ENCODE peak calls at places on chromosomes 13 and 19, in nine cellular contexts. V is T47D, S is mesothelial cell of epicardium, E is T-helper 22 cell, M is COR-L47, R is occipital lobe, B is psoas muscle, O is frontal cortex, Q is OCI-LY7. H is an unnamed sample.

GRCh38 chr19:46902402-46902766 is 41.6 kb downstream of the ARHGAP35 start:
- DNase-seq in V (peak; percentile 92), S (no peak), E (no peak), M (no peak), R (no peak), B (no peak), O (no peak), Q (no peak), H (peak; percentile 40)

GRCh38 chr19:19134687-19135158 is 3.6 kb downstream of the TMEM161A start:
- DNase-seq in V (no peak), S (no peak), E (no peak), M (no peak), R (no peak), B (peak; percentile 95), O (no peak), Q (peak; percentile 52), H (no peak)

GRCh38 chr19:7853760-7854107 is 20.5 kb downstream of the PRR36 start:
- DNase-seq in V (no peak), S (no peak), E (no peak), M (no peak), R (no peak), B (no peak), O (no peak), Q (no peak), H (no peak)

GRCh38 chr19:7658219-7658686 is 10.6 kb upstream of the RETN start:
- DNase-seq in V (no peak), S (no peak), E (no peak), M (no peak), R (peak; percentile 7), B (no peak), O (no peak), Q (peak; percentile 78), H (no peak)

GRCh38 chr13:96806750-96807149 is 187.5 kb downstream of the OXGR1 start:
- DNase-seq in V (no peak), S (no peak), E (no peak), M (no peak), R (no peak), B (no peak), O (no peak), Q (no peak), H (no peak)

GRCh38 chr13:24631922-24632321 is 48.3 kb upstream of the ATP12A start:
- DNase-seq in V (no peak), S (no peak), E (no peak), M (no peak), R (no peak), B (no peak), O (no peak), Q (no peak), H (peak; percentile 16)

GRCh38 chr13:24459234-24459633 is 53.3 kb downstream of the PARP4 start:
- DNase-seq in V (peak; percentile 0), S (no peak), E (no peak), M (no peak), R (no peak), B (no peak), O (no peak), Q (no peak), H (no peak)

GRCh38 chr13:52797176-52797575 is 51.3 kb downstream of the PCDH8 start:
- DNase-seq in V (no peak), S (no peak), E (no peak), M (peak; percentile 81), R (no peak), B (no peak), O (no peak), Q (no peak), H (no peak)

GRCh38 chr19:38616265-38616664 is 1.5 kb downstream of the MAP4K1 start:
- DNase-seq in V (no peak), S (no peak), E (no peak), M (no peak), R (no peak), B (no peak), O (no peak), Q (peak; percentile 17), H (no peak)

GRCh38 chr13:112325941-112326645 is 50.1 kb upstream of the SPACA7 start:
- DNase-seq in V (no peak), S (no peak), E (no peak), M (no peak), R (no peak), B (no peak), O (peak; percentile 52), Q (no peak), H (no peak)

GRCh38 chr13:20127563-20128458 is 33.0 kb downstream of the GJA3 start:
- DNase-seq in V (peak; percentile 60), S (no peak), E (no peak), M (no peak), R (peak; percentile 19), B (peak; percentile 83), O (peak; percentile 62), Q (no peak), H (peak; percentile 73)

GRCh38 chr13:79581870-79582315 is 100.9 kb downstream of the NDFIP2 start:
- DNase-seq in V (no peak), S (no peak), E (no peak), M (no peak), R (no peak), B (peak; percentile 64), O (no peak), Q (no peak), H (peak; percentile 58)

GRCh38 chr19:39372047-39372802 is 18.7 kb downstream of the PAF1 start:
- DNase-seq in V (no peak), S (no peak), E (no peak), M (no peak), R (peak; percentile 16), B (peak; percentile 87), O (peak; percentile 51), Q (no peak), H (peak; percentile 93)

GRCh38 chr13:73061478-73062275 is 2.9 kb downstream of the KLF5 start:
- DNase-seq in V (no peak), S (no peak), E (no peak), M (no peak), R (no peak), B (no peak), O (no peak), Q (no peak), H (no peak)

GRCh38 chr19:16019691-16020448 is 56.4 kb upstream of the TPM4 start:
- DNase-seq in V (no peak), S (no peak), E (no peak), M (no peak), R (no peak), B (no peak), O (no peak), Q (no peak), H (no peak)

GRCh38 chr19:17757125-17757524 is 5.8 kb downstream of the FCHO1 start:
- DNase-seq in V (no peak), S (no peak), E (no peak), M (peak; percentile 21), R (peak; percentile 82), B (no peak), O (peak; percentile 75), Q (no peak), H (no peak)

GRCh38 chr13:44649118-44649455 is 73.0 kb upstream of the TSC22D1 start:
- DNase-seq in V (no peak), S (no peak), E (no peak), M (no peak), R (no peak), B (no peak), O (no peak), Q (no peak), H (no peak)

GRCh38 chr19:55483681-55484361 is 1.2 kb upstream of the NAT14 start:
- DNase-seq in V (no peak), S (no peak), E (no peak), M (no peak), R (no peak), B (no peak), O (no peak), Q (no peak), H (peak; percentile 67)

GRCh38 chr13:66400292-66400691 is 829.8 kb downstream of the PCDH9 start:
- DNase-seq in V (no peak), S (no peak), E (no peak), M (no peak), R (no peak), B (no peak), O (no peak), Q (no peak), H (no peak)

GRCh38 chr13:79647518-79647917 is 166.6 kb downstream of the NDFIP2 start:
- DNase-seq in V (no peak), S (no peak), E (no peak), M (peak; percentile 64), R (no peak), B (no peak), O (no peak), Q (no peak), H (no peak)

GRCh38 chr13:46844431-46844830 is 47.5 kb upstream of the ESD start:
- DNase-seq in V (no peak), S (no peak), E (no peak), M (no peak), R (no peak), B (no peak), O (no peak), Q (no peak), H (no peak)

GRCh38 chr19:48393559-48394330 is at the start of gene GRIN2D:
- DNase-seq in V (no peak), S (no peak), E (no peak), M (peak; percentile 18), R (no peak), B (no peak), O (peak; percentile 48), Q (peak; percentile 18), H (no peak)

GRCh38 chr13:24512208-24513068 is at the start of gene PARP4:
- DNase-seq in V (peak; percentile 64), S (peak; percentile 53), E (peak; percentile 53), M (peak; percentile 79), R (peak; percentile 51), B (peak; percentile 85), O (peak; percentile 74), Q (peak; percentile 86), H (peak; percentile 86)

GRCh38 chr13:100124265-100124664 is 35.4 kb downstream of the PCCA start:
- DNase-seq in V (no peak), S (no peak), E (no peak), M (peak; percentile 25), R (no peak), B (no peak), O (no peak), Q (no peak), H (no peak)

GRCh38 chr19:7450243-7451223 is 38.3 kb downstream of the PEX11G start:
- DNase-seq in V (peak; percentile 24), S (no peak), E (no peak), M (no peak), R (no peak), B (no peak), O (no peak), Q (peak; percentile 57), H (no peak)

GRCh38 chr13:110349239-110349638 is 42.2 kb downstream of the COL4A2 start:
- DNase-seq in V (no peak), S (no peak), E (no peak), M (no peak), R (no peak), B (no peak), O (no peak), Q (no peak), H (no peak)

GRCh38 chr13:73879346-73880020 is 254.7 kb downstream of the KLF12 start:
- DNase-seq in V (no peak), S (no peak), E (no peak), M (no peak), R (no peak), B (no peak), O (no peak), Q (peak; percentile 7), H (no peak)

GRCh38 chr13:94708031-94708571 is 4.2 kb downstream of the SOX21 start:
- DNase-seq in V (no peak), S (no peak), E (no peak), M (peak; percentile 50), R (peak; percentile 13), B (no peak), O (no peak), Q (no peak), H (no peak)

GRCh38 chr13:75372517-75372916 is 109.5 kb downstream of the TBC1D4 start:
- DNase-seq in V (peak; percentile 56), S (no peak), E (no peak), M (peak; percentile 30), R (no peak), B (no peak), O (peak; percentile 10), Q (peak; percentile 74), H (no peak)